ENCODE peak calls at places on chromosomes 16 and 17, in four cellular contexts. A is fibroblast of lung, Y is cardiac muscle cell, N is PC-3. M is an unnamed sample.

GRCh38 chr17:4833941-4834501 is 881 bp downstream of the MINK1 start:
- DNase-seq in Y (peak; percentile 53), A (peak; percentile 65), N (peak; percentile 10), M (peak; percentile 79)

GRCh38 chr16:50308237-50308965 is 42.0 kb downstream of the ADCY7 start:
- DNase-seq in Y (no peak), A (no peak), N (no peak), M (peak; percentile 73)

GRCh38 chr17:69213059-69213813 is 15.4 kb downstream of the ABCA10 start:
- DNase-seq in N (no peak), A (no peak), Y (no peak), M (no peak)

GRCh38 chr17:2101448-2102257 is 46.8 kb downstream of the HIC1 start:
- DNase-seq in A (no peak), Y (no peak), N (peak; percentile 94), M (no peak)

GRCh38 chr17:62725791-62726249 is 82.3 kb downstream of the MARCHF10 start:
- DNase-seq in A (no peak), N (peak; percentile 87), Y (peak; percentile 45), M (no peak)

GRCh38 chr16:56547120-56547948 is 17.5 kb upstream of the MT4 start:
- DNase-seq in N (peak; percentile 50), Y (peak; percentile 49), A (peak; percentile 71), M (no peak)

GRCh38 chr17:57868007-57868774 is 18.3 kb upstream of the MRPS23 start:
- DNase-seq in Y (peak; percentile 91), A (peak; percentile 94), N (peak; percentile 93), M (peak; percentile 90)

GRCh38 chr16:88809068-88809675 is 2.6 kb downstream of the APRT start:
- DNase-seq in A (no peak), Y (no peak), N (peak; percentile 29), M (no peak)

GRCh38 chr16:9099131-9099625 is 7.7 kb downstream of the HAPSTR1 start:
- DNase-seq in A (no peak), N (peak; percentile 46), Y (no peak), M (no peak)

GRCh38 chr17:35161281-35161761 is 13.7 kb downstream of the UNC45B start:
- DNase-seq in A (no peak), Y (peak; percentile 34), N (no peak), M (no peak)

GRCh38 chr17:10292057-10292931 is 80.5 kb downstream of the MYH13 start:
- DNase-seq in Y (peak; percentile 87), A (peak; percentile 10), N (peak; percentile 53), M (no peak)

GRCh38 chr16:31872201-31872600 is 1.4 kb upstream of the ZNF267 start:
- DNase-seq in N (no peak), A (no peak), Y (no peak), M (no peak)

GRCh38 chr16:86761117-86761971 is 183.0 kb downstream of the FOXL1 start:
- DNase-seq in Y (peak; percentile 71), A (peak; percentile 73), N (peak; percentile 60), M (no peak)

GRCh38 chr17:48882272-48882671 is 10.3 kb upstream of the ATP5MC1 start:
- DNase-seq in N (no peak), A (no peak), Y (no peak), M (no peak)

GRCh38 chr17:32158870-32159585 is 16.7 kb downstream of the RHOT1 start:
- DNase-seq in Y (no peak), A (no peak), N (no peak), M (no peak)

GRCh38 chr16:425082-425718 is at the start of gene RAB11FIP3:
- DNase-seq in N (peak; percentile 61), Y (peak; percentile 81), A (peak; percentile 77), M (peak; percentile 88)

GRCh38 chr16:426115-426905 is 861 bp downstream of the RAB11FIP3 start:
- DNase-seq in Y (no peak), N (no peak), A (peak; percentile 6), M (no peak)

GRCh38 chr16:425740-426114 is 278 bp downstream of the RAB11FIP3 start:
- DNase-seq in A (no peak), Y (no peak), N (no peak), M (no peak)

GRCh38 chr16:424623-425081 is 797 bp upstream of the RAB11FIP3 start:
- DNase-seq in N (peak; percentile 36), A (peak; percentile 33), Y (peak; percentile 39), M (peak; percentile 76)

GRCh38 chr16:424033-424622 is 1.3 kb upstream of the RAB11FIP3 start:
- DNase-seq in A (peak; percentile 98), N (peak; percentile 76), Y (peak; percentile 99), M (peak; percentile 85)
- H3K4me3 ChIP-seq in A (peak overlapping the region; percentile 69), N (peak overlapping the region; percentile 70), Y (no peak overlapping the region), M (peak overlapping the region; percentile 98)

DNA sequence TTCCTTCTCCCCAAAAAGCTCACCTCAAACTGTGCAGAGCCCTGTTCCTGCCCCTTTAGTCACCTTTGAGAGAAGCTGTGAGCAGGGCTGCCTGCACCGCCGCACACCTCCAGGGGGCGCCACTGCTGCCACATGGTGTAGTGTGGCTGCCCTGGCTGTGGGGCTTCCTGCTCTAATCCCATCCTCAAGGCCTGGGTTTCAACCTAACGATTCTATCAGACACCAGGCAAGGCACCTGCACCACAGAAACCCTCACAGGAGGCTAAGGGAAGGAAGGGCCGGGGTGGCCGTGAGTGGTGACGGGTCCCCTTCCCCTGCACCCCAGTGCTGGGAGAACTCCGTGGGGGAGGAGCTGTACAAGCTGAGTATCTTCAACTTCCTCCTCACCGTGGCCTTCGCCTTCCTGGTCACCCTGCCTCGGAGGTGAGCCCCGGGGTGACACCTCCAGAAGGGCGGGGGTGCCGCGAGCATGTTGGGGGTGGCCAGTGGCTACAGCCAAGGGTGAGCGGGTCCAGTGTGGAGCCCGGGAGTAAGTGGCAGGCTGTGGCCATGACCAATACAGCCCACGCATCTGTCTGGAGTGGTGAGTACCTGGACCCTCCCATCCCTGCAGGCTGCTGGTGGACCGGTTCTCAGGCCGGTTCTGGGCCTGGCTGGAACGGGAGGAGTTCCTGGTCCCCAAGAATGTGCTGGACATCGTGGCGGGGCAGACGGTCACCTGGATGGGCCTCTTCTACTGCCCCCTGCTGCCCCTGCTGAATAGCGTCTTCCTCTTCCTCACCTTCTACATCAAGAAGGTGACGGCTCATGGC is 7.0 kb downstream of the TMC8 start:
- DNase-seq in N (no peak), Y (no peak), A (no peak), M (peak; percentile 73)
- TF ChIP-seq CTCF in N (peak; percentile 79), Y (peak; percentile 36), A (peak; percentile 40), M (no peak)

DNA sequence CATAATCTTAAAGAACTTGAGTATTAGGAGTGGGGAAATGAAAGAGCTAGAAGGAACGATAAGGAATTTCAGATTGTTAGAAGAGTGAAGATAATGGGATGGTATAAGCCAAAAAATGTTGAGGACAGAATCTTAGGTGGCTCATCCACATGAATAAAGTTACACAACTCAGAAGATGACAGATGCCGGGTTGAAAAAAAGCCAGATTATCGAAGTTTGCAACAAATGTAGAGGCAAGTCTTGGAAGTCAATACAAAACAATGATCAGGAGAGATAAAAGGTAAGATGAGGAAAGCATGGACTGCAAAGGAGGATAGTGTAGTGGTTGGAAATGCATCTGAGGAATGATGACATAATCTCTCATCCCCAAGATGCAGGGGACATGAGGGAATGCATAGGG is 45.1 kb upstream of the TAOK1 start:
- DNase-seq in Y (no peak), N (no peak), A (no peak), M (no peak)
- H3K27ac ChIP-seq in Y (no peak overlapping the region), N (no peak overlapping the region), A (no peak overlapping the region), M (no peak overlapping the region)

GRCh38 chr16:55478827-55479559 is at the start of gene MMP2:
- DNase-seq in A (peak; percentile 87), Y (peak; percentile 91), N (no peak), M (no peak)
- H3K4me3 ChIP-seq in A (peak within 1 kb of the TSS; percentile 87), Y (peak within 1 kb of the TSS; percentile 41), N (no peak within 1 kb of the TSS), M (peak within 1 kb of the TSS; percentile 78)

GRCh38 chr17:36661688-36662087 is 60.3 kb downstream of the MRM1 start:
- DNase-seq in Y (no peak), A (no peak), N (no peak), M (no peak)

GRCh38 chr17:36661047-36661666 is 59.8 kb downstream of the MRM1 start:
- DNase-seq in Y (no peak), N (no peak), A (no peak), M (no peak)

GRCh38 chr17:36657390-36657762 is 56.0 kb downstream of the MRM1 start:
- DNase-seq in A (no peak), Y (peak; percentile 14), N (no peak), M (no peak)

GRCh38 chr17:36653374-36653773 is 52.0 kb downstream of the MRM1 start:
- DNase-seq in N (no peak), A (no peak), Y (no peak), M (no peak)

DNA sequence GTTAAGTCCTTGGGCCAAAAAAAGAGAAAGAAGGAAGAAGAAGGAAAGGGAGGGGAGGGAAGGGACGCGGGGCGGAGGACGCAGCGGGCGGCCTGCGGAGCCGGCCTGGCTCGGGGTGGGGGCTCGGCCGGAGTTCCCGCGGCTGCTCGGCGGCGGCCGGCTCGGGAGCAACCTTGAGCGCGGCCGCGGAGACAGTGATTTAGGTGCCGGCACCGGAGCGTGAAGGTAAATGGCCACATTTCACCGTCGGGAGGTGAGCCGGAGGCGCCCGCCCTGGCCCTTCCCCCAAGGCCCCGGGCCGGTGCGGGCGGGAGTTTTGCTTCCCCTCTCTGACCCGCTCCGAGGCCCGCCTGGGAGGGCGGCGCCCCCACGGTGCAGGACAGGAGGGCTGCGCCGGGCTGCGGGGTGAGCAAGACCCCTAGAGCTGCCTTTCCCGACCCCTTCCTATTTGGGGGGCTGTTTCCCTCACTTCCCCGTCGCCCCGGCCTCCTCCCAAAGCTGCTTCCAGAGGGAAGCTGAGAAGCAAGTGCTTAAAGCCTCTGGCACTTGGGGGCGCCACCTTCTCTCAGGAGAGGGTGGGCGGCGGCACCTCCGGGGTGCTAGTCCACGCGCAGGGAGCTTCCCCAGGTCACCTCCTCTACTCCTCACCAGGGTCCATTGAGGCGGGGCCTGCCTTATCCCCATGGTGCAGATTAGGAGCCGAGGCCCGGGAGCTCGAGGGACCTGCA is 56.5 kb downstream of the MRM1 start:
- DNase-seq in N (no peak), Y (peak; percentile 27), A (no peak), M (no peak)
- TF ChIP-seq CTCF in N (no peak), Y (peak; percentile 53), A (peak; percentile 17), M (no peak)

GRCh38 chr17:6472517-6472916 is 28.3 kb downstream of the PIMREG start:
- DNase-seq in N (no peak), Y (no peak), A (no peak), M (no peak)
- H3K27ac ChIP-seq in N (no peak overlapping the region), Y (no peak overlapping the region), A (no peak overlapping the region), M (no peak overlapping the region)

DNA sequence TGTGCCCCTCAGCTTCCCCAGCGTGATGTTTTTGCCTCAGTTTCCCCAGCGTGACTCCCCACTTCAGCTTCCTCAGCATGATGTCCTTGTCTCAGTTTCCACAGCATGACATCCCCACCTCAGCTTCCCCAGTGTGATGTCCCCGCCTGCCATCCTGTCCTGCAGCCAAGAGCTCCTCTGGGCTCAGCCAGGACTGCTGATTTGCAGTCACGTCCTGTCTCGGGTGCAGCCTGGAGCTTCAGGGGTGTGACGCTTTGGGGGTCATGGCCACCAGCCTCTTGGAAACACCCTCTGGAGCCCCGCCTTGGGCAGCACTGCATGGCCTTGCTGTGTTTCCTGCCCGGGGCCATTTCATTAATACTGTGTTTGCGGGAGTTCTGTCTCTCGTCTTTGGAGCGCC is 16.5 kb upstream of the NUDT16L1 start:
- DNase-seq in N (no peak), A (no peak), Y (no peak), M (no peak)
- H3K4me3 ChIP-seq in N (no peak overlapping the region), A (no peak overlapping the region), Y (no peak overlapping the region), M (no peak overlapping the region)

GRCh38 chr17:19457830-19458271 is 46.8 kb downstream of the RNF112 start:
- DNase-seq in N (no peak), A (no peak), Y (no peak), M (no peak)
- TF ChIP-seq CTCF in N (no peak), A (no peak), Y (no peak), M (no peak)

GRCh38 chr17:82167028-82167427 is 45.6 kb downstream of the CCDC57 start:
- DNase-seq in A (no peak), Y (no peak), N (no peak), M (no peak)
- H3K27ac ChIP-seq in A (no peak overlapping the region), Y (no peak overlapping the region), N (no peak overlapping the region), M (no peak overlapping the region)